ENCODE peak calls at places on chromosome 5, in six cellular contexts. F is anterior cingulate cortex; B is stimulated activated CD4-positive, alpha-beta T cell treated with anti-CD3 and anti-CD28 coated beads, Interleukin-2, amount 100 ng/mL, for 48 hours; G is GM04503; N is kidney tubule cell; W is H54. O is an unnamed sample.

GRCh38 chr5:158639876-158640570 is 459.7 kb downstream of the EBF1 start:
- DNase-seq in F (no peak), B (no peak), G (no peak), N (peak), W (no peak), O (no peak)

GRCh38 chr5:157594675-157595074 is 19.1 kb upstream of the ADAM19 start:
- DNase-seq in F (no peak), B (no peak), G (no peak), N (no peak), W (no peak), O (no peak)

GRCh38 chr5:32231241-32231640 is 57.1 kb upstream of the GOLPH3 start:
- DNase-seq in F (no peak), B (no peak), G (no peak), N (no peak), W (no peak), O (no peak)

GRCh38 chr5:138054863-138055558 is 22.1 kb upstream of the FAM13B start:
- DNase-seq in F (peak), B (no peak), G (no peak), N (no peak), W (no peak), O (no peak)

GRCh38 chr5:7348168-7348802 is 47.7 kb upstream of the ADCY2 start:
- DNase-seq in F (peak), B (no peak), G (no peak), N (no peak), W (no peak), O (no peak)

GRCh38 chr5:14574891-14575496 is 6.6 kb upstream of the OTULINL start:
- DNase-seq in F (no peak), B (no peak), G (no peak), N (peak), W (no peak), O (no peak)

GRCh38 chr5:1514027-1514818 is 9.5 kb downstream of the LPCAT1 start:
- DNase-seq in F (no peak), B (no peak), G (no peak), N (no peak), W (no peak), O (no peak)

GRCh38 chr5:176648467-176649194 is 1.3 kb downstream of the TSPAN17 start:
- DNase-seq in F (no peak), B (no peak), G (no peak), N (no peak), W (no peak), O (no peak)

GRCh38 chr5:75320341-75320740 is 16.7 kb upstream of the HMGCR start:
- DNase-seq in F (no peak), B (no peak), G (no peak), N (no peak), W (no peak), O (no peak)

GRCh38 chr5:59069438-59070079 is 486.7 kb downstream of the RAB3C start:
- DNase-seq in F (peak), B (no peak), G (peak), N (peak), W (peak), O (peak)

GRCh38 chr5:119578937-119579336 is 50.4 kb upstream of the FAM170A start:
- DNase-seq in F (no peak), B (peak), G (no peak), N (peak), W (peak), O (no peak)

GRCh38 chr5:158463188-158463587 is 604.2 kb upstream of the CLINT1 start:
- DNase-seq in F (no peak), B (no peak), G (no peak), N (peak), W (no peak), O (no peak)

GRCh38 chr5:39164529-39165402 is 54.6 kb downstream of the FYB1 start:
- DNase-seq in F (no peak), B (no peak), G (no peak), N (peak), W (no peak), O (no peak)

GRCh38 chr5:142748568-142749249 is 21.5 kb upstream of the ARHGAP26 start:
- DNase-seq in F (no peak), B (peak), G (no peak), N (peak), W (no peak), O (no peak)

GRCh38 chr5:110063640-110064592 is 374.2 kb downstream of the MAN2A1 start:
- DNase-seq in F (no peak), B (no peak), G (no peak), N (peak), W (no peak), O (no peak)

GRCh38 chr5:153670081-153670480 is 179.6 kb downstream of the GRIA1 start:
- DNase-seq in F (no peak), B (no peak), G (no peak), N (no peak), W (no peak), O (no peak)

GRCh38 chr5:132098151-132098594 is 24.6 kb downstream of the CSF2 start:
- DNase-seq in F (no peak), B (no peak), G (no peak), N (peak), W (no peak), O (no peak)

GRCh38 chr5:37037840-37038239 is 161.3 kb downstream of the NIPBL start:
- DNase-seq in F (no peak), B (no peak), G (no peak), N (no peak), W (no peak), O (no peak)

GRCh38 chr5:16418471-16418922 is 47.1 kb downstream of the ZNF622 start:
- DNase-seq in F (no peak), B (no peak), G (no peak), N (no peak), W (no peak), O (no peak)

GRCh38 chr5:127588368-127588767 is 60.5 kb upstream of the CTXN3 start:
- DNase-seq in F (no peak), B (no peak), G (no peak), N (no peak), W (no peak), O (no peak)

GRCh38 chr5:123717139-123717538 is 205.2 kb downstream of the CSNK1G3 start:
- DNase-seq in F (no peak), B (no peak), G (peak), N (peak), W (no peak), O (no peak)

GRCh38 chr5:155024015-155024414 is 10.5 kb downstream of the KIF4B start:
- DNase-seq in F (no peak), B (no peak), G (no peak), N (peak), W (no peak), O (no peak)

GRCh38 chr5:2756764-2757163 is 5.3 kb upstream of the IRX2 start:
- DNase-seq in F (no peak), B (no peak), G (no peak), N (no peak), W (no peak), O (no peak)

GRCh38 chr5:9188131-9188530 is 357.7 kb downstream of the SEMA5A start:
- DNase-seq in F (no peak), B (no peak), G (peak), N (peak), W (peak), O (peak)

GRCh38 chr5:74638776-74639537 is 1.6 kb downstream of the ENC1 start:
- DNase-seq in F (no peak), B (no peak), G (no peak), N (peak), W (no peak), O (no peak)

GRCh38 chr5:74384851-74385250 is 255.7 kb downstream of the ENC1 start:
- DNase-seq in F (no peak), B (no peak), G (no peak), N (peak), W (no peak), O (no peak)

GRCh38 chr5:175885813-175886212 is 14.4 kb downstream of the CPLX2 start:
- DNase-seq in F (no peak), B (no peak), G (no peak), N (no peak), W (no peak), O (no peak)

GRCh38 chr5:10724799-10725507 is 36.1 kb downstream of the DAP start:
- DNase-seq in F (no peak), B (no peak), G (peak), N (peak), W (peak), O (no peak)

GRCh38 chr5:43042626-43043399 is 2.7 kb upstream of the ANXA2R start:
- DNase-seq in F (no peak), B (peak), G (no peak), N (peak), W (no peak), O (no peak)

GRCh38 chr5:109196486-109196885 is 213.3 kb downstream of the PJA2 start:
- DNase-seq in F (no peak), B (no peak), G (no peak), N (peak), W (no peak), O (peak)

GRCh38 chr5:142661143-142661542 is 24.7 kb downstream of the FGF1 start:
- DNase-seq in F (no peak), B (no peak), G (no peak), N (no peak), W (no peak), O (no peak)

GRCh38 chr5:125550237-125550636 is 803.8 kb upstream of the ZNF608 start:
- DNase-seq in F (no peak), B (no peak), G (no peak), N (peak), W (no peak), O (no peak)

GRCh38 chr5:41097642-41098041 is 26.5 kb upstream of the MROH2B start:
- DNase-seq in F (no peak), B (no peak), G (no peak), N (peak), W (no peak), O (no peak)

GRCh38 chr5:180233729-180234128 is 24.7 kb upstream of the RASGEF1C start:
- DNase-seq in F (no peak), B (no peak), G (no peak), N (no peak), W (no peak), O (no peak)

GRCh38 chr5:126499742-126500396 is 76.7 kb downstream of the GRAMD2B start:
- DNase-seq in F (no peak), B (no peak), G (no peak), N (peak), W (no peak), O (no peak)

GRCh38 chr5:122789461-122790171 is 14.7 kb downstream of the SNX2 start:
- DNase-seq in F (no peak), B (no peak), G (no peak), N (no peak), W (no peak), O (no peak)

O was measured in BJ.